ENCODE peak calls at places on chromosomes 3 and 15, in ten cellular contexts. T is colonic mucosa, F is fibroblast of lung, J is endothelial cell of umbilical vein, A is A673, P is psoas muscle, I is body of pancreas, K is brain microvascular endothelial cell, W is SK-N-SH, U is fibroblast of the aortic adventitia. X is an unnamed sample.
A peak's percentile ranks its signal among the peaks of the same experiment; 100 is the strongest.

GRCh38 chr3:102673271-102674115 is 238.7 kb downstream of the ZPLD1 start:
- DNase-seq in T (peak; percentile 57), F (peak; percentile 30), J (peak; percentile 53), A (peak; percentile 89), P (peak; percentile 37), I (peak; percentile 61), K (peak; percentile 22), W (peak; percentile 64), U (peak; percentile 46), X (peak; percentile 63)

GRCh38 chr3:37456270-37456708 is 281.9 kb upstream of the LRRFIP2 start:
- DNase-seq in T (peak; percentile 65), F (no peak), J (no peak), A (peak; percentile 92), P (peak; percentile 79), I (peak; percentile 35), K (peak; percentile 2), W (peak; percentile 57), U (peak; percentile 14), X (peak; percentile 79)

GRCh38 chr15:67520276-67520975 is 505 bp upstream of the C15orf61 start:
- DNase-seq in T (no peak), F (no peak), J (no peak), A (no peak), P (no peak), I (no peak), K (no peak), W (no peak), U (peak; percentile 28), X (no peak)

GRCh38 chr3:119418091-119418512 is 45.3 kb downstream of the TMEM39A start:
- DNase-seq in T (no peak), F (no peak), J (no peak), A (no peak), P (no peak), I (no peak), K (no peak), W (no peak), U (no peak), X (no peak)

GRCh38 chr3:136840252-136840651 is 21.3 kb downstream of the SLC35G2 start:
- DNase-seq in T (no peak), F (peak; percentile 16), J (no peak), A (peak; percentile 69), P (no peak), I (no peak), K (no peak), W (no peak), U (no peak), X (no peak)

GRCh38 chr3:108088697-108089096 is 2.1 kb downstream of the CD47 start:
- DNase-seq in T (no peak), F (peak; percentile 59), J (peak; percentile 61), A (peak; percentile 33), P (no peak), I (no peak), K (no peak), W (no peak), U (peak; percentile 34), X (no peak)

GRCh38 chr3:52281980-52282801 is 3.7 kb upstream of the WDR82 start:
- DNase-seq in T (no peak), F (no peak), J (no peak), A (no peak), P (no peak), I (no peak), K (peak; percentile 14), W (no peak), U (peak; percentile 48), X (no peak)

GRCh38 chr3:23270423-23270822 is 67.3 kb downstream of the UBE2E2 start:
- DNase-seq in T (no peak), F (no peak), J (no peak), A (no peak), P (no peak), I (no peak), K (no peak), W (no peak), U (no peak), X (no peak)

GRCh38 chr3:42264399-42265058 is 1.5 kb downstream of the CCK start:
- DNase-seq in T (peak; percentile 34), F (peak; percentile 39), J (no peak), A (peak; percentile 4), P (peak; percentile 40), I (peak; percentile 36), K (peak; percentile 37), W (peak; percentile 67), U (peak; percentile 40), X (peak; percentile 37)

GRCh38 chr3:171001957-171002694 is 24.4 kb downstream of the SLC2A2 start:
- DNase-seq in T (peak; percentile 46), F (peak; percentile 68), J (peak; percentile 10), A (no peak), P (no peak), I (peak; percentile 51), K (peak; percentile 50), W (no peak), U (peak; percentile 20), X (no peak)

GRCh38 chr3:121488628-121489027 is 57.2 kb downstream of the POLQ start:
- DNase-seq in T (no peak), F (no peak), J (no peak), A (no peak), P (no peak), I (no peak), K (no peak), W (no peak), U (no peak), X (no peak)

GRCh38 chr3:5388091-5388490 is 200.6 kb downstream of the EDEM1 start:
- DNase-seq in T (no peak), F (no peak), J (no peak), A (no peak), P (no peak), I (no peak), K (no peak), W (no peak), U (no peak), X (no peak)

GRCh38 chr3:110420158-110420641 is 651.4 kb upstream of the NECTIN3 start:
- DNase-seq in T (no peak), F (peak; percentile 83), J (peak; percentile 94), A (peak; percentile 81), P (no peak), I (no peak), K (peak; percentile 49), W (no peak), U (peak; percentile 90), X (no peak)

GRCh38 chr3:37892917-37893595 is 31.4 kb downstream of the CTDSPL start:
- DNase-seq in T (no peak), F (no peak), J (peak; percentile 65), A (no peak), P (peak; percentile 43), I (peak; percentile 58), K (no peak), W (peak; percentile 8), U (peak; percentile 23), X (peak; percentile 40)

GRCh38 chr3:9553949-9554513 is 409 bp upstream of the LHFPL4 start:
- DNase-seq in T (no peak), F (no peak), J (no peak), A (no peak), P (no peak), I (no peak), K (no peak), W (no peak), U (no peak), X (no peak)

GRCh38 chr3:9549600-9549999 is 4.0 kb downstream of the LHFPL4 start:
- DNase-seq in T (no peak), F (no peak), J (no peak), A (no peak), P (no peak), I (no peak), K (no peak), W (no peak), U (no peak), X (no peak)

GRCh38 chr3:9553021-9553948 is at the start of gene LHFPL4:
- DNase-seq in T (no peak), F (no peak), J (no peak), A (no peak), P (no peak), I (no peak), K (no peak), W (peak; percentile 97), U (no peak), X (no peak)

GRCh38 chr3:9550999-9551398 is 2.6 kb downstream of the LHFPL4 start:
- DNase-seq in T (no peak), F (no peak), J (no peak), A (no peak), P (no peak), I (no peak), K (no peak), W (no peak), U (no peak), X (no peak)

GRCh38 chr3:9552252-9552999 is 1.2 kb downstream of the LHFPL4 start:
- DNase-seq in T (peak; percentile 38), F (peak; percentile 62), J (peak; percentile 45), A (peak; percentile 48), P (peak; percentile 20), I (peak; percentile 54), K (peak; percentile 44), W (peak; percentile 91), U (peak; percentile 54), X (peak; percentile 72)
- TF ChIP-seq CTCF in T (no peak), F (no peak), J (no peak), A (no peak), P (no peak), I (no peak), K (no peak), W (no peak), U (no peak), X (no peak)

GRCh38 chr3:156604064-156604641 is 49.2 kb upstream of the SSR3 start:
- DNase-seq in T (no peak), F (no peak), J (no peak), A (no peak), P (no peak), I (no peak), K (no peak), W (no peak), U (no peak), X (no peak)
- H3K4me3 ChIP-seq in T (no peak overlapping the region), F (no peak overlapping the region), J (no peak overlapping the region), A (no peak overlapping the region), P (no peak overlapping the region), I (no peak overlapping the region), K (no peak overlapping the region), W (no peak overlapping the region), U (no peak overlapping the region), X (no peak overlapping the region)

GRCh38 chr3:83946554-83946953 is 1012.2 kb upstream of the CADM2 start:
- DNase-seq in T (no peak), F (peak; percentile 17), J (no peak), A (peak; percentile 16), P (no peak), I (no peak), K (no peak), W (no peak), U (no peak), X (no peak)
- TF ChIP-seq CTCF in T (no peak), F (no peak), J (no peak), A (peak; percentile 22), P (no peak), I (no peak), K (peak; percentile 49), W (peak; percentile 14), U (no peak), X (no peak)

DNA sequence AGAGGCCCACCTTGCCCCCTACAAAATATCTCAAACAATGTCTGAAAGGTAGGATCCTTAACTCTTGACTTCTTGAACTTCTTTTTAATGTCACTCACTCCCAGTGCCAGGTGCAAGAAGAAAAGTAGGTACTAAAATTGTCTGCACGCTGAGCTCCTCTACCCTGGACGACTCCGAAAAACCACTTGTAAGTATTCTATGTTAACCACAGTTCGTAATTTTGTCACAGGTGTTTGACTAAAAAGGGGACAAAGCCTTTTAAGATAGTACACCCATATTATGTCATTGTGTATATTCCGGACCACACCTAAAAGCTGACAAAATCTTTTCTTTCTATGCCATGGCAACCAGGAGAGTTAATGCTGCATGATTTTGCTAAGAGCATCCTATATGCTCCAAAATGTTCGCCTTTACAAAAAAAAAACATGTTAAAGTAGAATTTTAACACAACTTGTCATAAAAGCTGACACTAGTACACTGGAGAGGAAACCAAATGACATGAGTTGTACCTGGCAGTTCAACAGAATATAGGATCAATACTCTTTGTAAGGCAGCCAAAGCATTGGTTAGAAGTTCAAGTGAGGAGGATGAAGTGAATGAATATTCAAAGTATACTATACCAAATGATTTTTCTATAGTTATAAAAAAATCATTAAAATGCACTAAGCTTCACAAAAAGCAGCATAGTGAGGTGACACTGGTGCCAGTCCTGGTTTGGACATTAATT is 210.5 kb downstream of the FOXP1 start:
- DNase-seq in T (no peak), F (no peak), J (no peak), A (no peak), P (no peak), I (no peak), K (no peak), W (no peak), U (no peak), X (no peak)
- H3K4me3 ChIP-seq in T (no peak overlapping the region), F (no peak overlapping the region), J (no peak overlapping the region), A (no peak overlapping the region), P (no peak overlapping the region), I (no peak overlapping the region), K (no peak overlapping the region), W (no peak overlapping the region), U (no peak overlapping the region), X (no peak overlapping the region)

X was measured in thyroid gland.